ENCODE peak calls at places on chromosomes 13 and 19, in eight cellular contexts. J is AG08395; C is effector CD4-positive, alpha-beta T cell; X is RWPE1; A is AML-193; B is psoas muscle; K is T-cell; G is stimulated activated CD4-positive, alpha-beta T cell treated with anti-CD3 and anti-CD28 coated beads, Interleukin-4, amount 100 ng/mL, for 4 hours. O is an unnamed sample.

GRCh38 chr19:12769689-12770088 is 5.7 kb downstream of the HOOK2 start:
- DNase-seq in X (no peak), C (peak; percentile 39), J (no peak), K (peak; percentile 52), B (no peak), G (peak; percentile 73), A (no peak), O (peak; percentile 57)

GRCh38 chr13:40351537-40352384 is 314.7 kb downstream of the FOXO1 start:
- DNase-seq in A (no peak), K (no peak), B (no peak), C (no peak), G (no peak), X (no peak), J (no peak), O (no peak)

GRCh38 chr13:47672245-47672975 is 328.7 kb downstream of the SUCLA2 start:
- DNase-seq in J (peak; percentile 21), C (no peak), K (no peak), B (no peak), G (no peak), A (peak; percentile 41), X (no peak), O (no peak)

GRCh38 chr13:43965446-43965845 is 85.7 kb downstream of the LACC1 start:
- DNase-seq in C (no peak), K (no peak), A (no peak), X (no peak), J (no peak), G (no peak), B (no peak), O (no peak)

GRCh38 chr13:44748439-44748838 is 172.3 kb upstream of the TSC22D1 start:
- DNase-seq in A (no peak), X (no peak), K (no peak), B (no peak), C (no peak), G (no peak), J (no peak), O (no peak)

GRCh38 chr13:32587774-32588165 is 1.5 kb downstream of the PDS5B start:
- DNase-seq in X (no peak), A (peak; percentile 74), G (no peak), K (no peak), B (no peak), C (no peak), J (no peak), O (no peak)

GRCh38 chr13:59532405-59532804 is 631.3 kb downstream of the DIAPH3 start:
- DNase-seq in X (peak; percentile 37), K (no peak), B (no peak), J (no peak), A (no peak), C (no peak), G (no peak), O (no peak)

GRCh38 chr19:50658438-50659317 is 9.4 kb downstream of the C19orf81 start:
- DNase-seq in J (peak; percentile 92), X (peak; percentile 89), A (peak; percentile 36), C (no peak), G (peak; percentile 63), K (peak; percentile 35), B (peak; percentile 49), O (no peak)

GRCh38 chr13:50355797-50356196 is 340.6 kb downstream of the KCNRG start:
- DNase-seq in K (no peak), J (no peak), C (no peak), A (no peak), X (no peak), G (no peak), B (no peak), O (no peak)

GRCh38 chr13:29905845-29906244 is 55.4 kb upstream of the UBL3 start:
- DNase-seq in X (peak; percentile 57), K (no peak), J (peak; percentile 48), B (no peak), A (peak; percentile 50), G (no peak), C (no peak), O (no peak)

GRCh38 chr13:39603424-39603947 is 493 bp upstream of the LHFPL6 start:
- DNase-seq in X (no peak), K (no peak), G (no peak), A (no peak), J (peak; percentile 34), C (no peak), B (no peak), O (no peak)

GRCh38 chr13:33110713-33111413 is 94.6 kb downstream of the KL start:
- DNase-seq in C (no peak), X (no peak), J (peak; percentile 21), A (no peak), G (no peak), B (peak; percentile 36), K (no peak), O (no peak)